ENCODE peak calls at places on chromosomes 13 and 19, in four cellular contexts. K is central memory CD4-positive, alpha-beta T cell; A is hypothalamus; R is iris pigment epithelial cell. T is an unnamed sample.
A peak's percentile ranks its signal among the peaks of the same experiment; 100 is the strongest.

GRCh38 chr19:40542197-40542859 is 34.3 kb upstream of the SHKBP1 start:
- DNase-seq in K (no peak), A (peak; percentile 23), R (no peak), T (peak; percentile 86)

GRCh38 chr19:17579523-17580244 is 24.2 kb downstream of the COLGALT1 start:
- DNase-seq in K (no peak), A (no peak), R (peak; percentile 63), T (peak; percentile 55)

GRCh38 chr19:1001538-1002166 is 1.4 kb downstream of the GRIN3B start:
- DNase-seq in K (peak; percentile 55), A (no peak), R (no peak), T (peak; percentile 68)

GRCh38 chr13:113802090-113802531 is 43.1 kb downstream of the TMEM255B start:
- DNase-seq in K (no peak), A (no peak), R (peak; percentile 66), T (peak; percentile 57)

GRCh38 chr13:74406439-74406838 is 272.2 kb upstream of the KLF12 start:
- DNase-seq in K (no peak), A (no peak), R (no peak), T (no peak)

GRCh38 chr19:995051-995827 is 5.0 kb upstream of the GRIN3B start:
- DNase-seq in K (no peak), A (no peak), R (no peak), T (no peak)

GRCh38 chr13:32587014-32587773 is 942 bp downstream of the PDS5B start:
- DNase-seq in K (peak; percentile 42), A (peak; percentile 80), R (peak; percentile 76), T (peak; percentile 74)

GRCh38 chr13:52798770-52799430 is 49.5 kb downstream of the PCDH8 start:
- DNase-seq in K (no peak), A (no peak), R (no peak), T (no peak)

GRCh38 chr13:24116103-24116502 is 44.4 kb upstream of the SPATA13 start:
- DNase-seq in K (no peak), A (no peak), R (no peak), T (no peak)

GRCh38 chr13:73092831-73093230 is 34.0 kb downstream of the KLF5 start:
- DNase-seq in K (no peak), A (no peak), R (no peak), T (no peak)

GRCh38 chr19:6108721-6109633 is 1.3 kb downstream of the RFX2 start:
- DNase-seq in K (peak; percentile 62), A (peak; percentile 11), R (peak; percentile 47), T (peak; percentile 57)

GRCh38 chr19:2475018-2475701 is 767 bp upstream of the GADD45B start:
- DNase-seq in K (peak; percentile 59), A (no peak), R (peak; percentile 70), T (peak; percentile 62)

GRCh38 chr13:59641261-59641660 is 522.5 kb downstream of the DIAPH3 start:
- DNase-seq in K (no peak), A (no peak), R (no peak), T (no peak)

GRCh38 chr19:11233073-11233472 is 6.3 kb upstream of the ANGPTL8 start:
- DNase-seq in K (no peak), A (no peak), R (no peak), T (no peak)

GRCh38 chr13:74027161-74027779 is 106.9 kb downstream of the KLF12 start:
- DNase-seq in K (no peak), A (no peak), R (no peak), T (no peak)

GRCh38 chr13:102651892-102652291 is 43.0 kb downstream of the METTL21C start:
- DNase-seq in K (no peak), A (no peak), R (peak; percentile 65), T (no peak)

GRCh38 chr13:84896128-84896527 is 903.1 kb downstream of the SLITRK6 start:
- DNase-seq in K (no peak), A (no peak), R (peak; percentile 62), T (no peak)

GRCh38 chr19:36528921-36529518 is 949 bp upstream of the ZNF260 start:
- DNase-seq in K (no peak), A (no peak), R (peak; percentile 6), T (no peak)

GRCh38 chr19:13277104-13277809 is 127.0 kb downstream of the IER2 start:
- DNase-seq in K (peak; percentile 72), A (no peak), R (peak; percentile 64), T (peak; percentile 67)

GRCh38 chr19:55958356-55958755 is 10.7 kb downstream of the NLRP8 start:
- DNase-seq in K (no peak), A (no peak), R (no peak), T (no peak)

GRCh38 chr13:44188257-44188656 is 185.4 kb upstream of the SERP2 start:
- DNase-seq in K (no peak), A (no peak), R (peak; percentile 34), T (no peak)

GRCh38 chr13:83798731-83799130 is 83.5 kb downstream of the SLITRK1 start:
- DNase-seq in K (no peak), A (no peak), R (peak; percentile 68), T (no peak)

GRCh38 chr13:21971662-21972635 is 301.1 kb downstream of the FGF9 start:
- DNase-seq in K (no peak), A (no peak), R (no peak), T (no peak)

GRCh38 chr13:111584101-111584500 is 263.7 kb downstream of the TEX29 start:
- DNase-seq in K (no peak), A (no peak), R (no peak), T (no peak)

GRCh38 chr19:42081584-42082258 is 5.8 kb downstream of the ZNF574 start:
- DNase-seq in K (no peak), A (no peak), R (peak; percentile 70), T (no peak)

GRCh38 chr13:97879646-97880297 is 73.7 kb upstream of the IPO5 start:
- DNase-seq in K (no peak), A (no peak), R (peak; percentile 89), T (no peak)

GRCh38 chr13:80337706-80338105 is 3.2 kb downstream of the SPRY2 start:
- DNase-seq in K (no peak), A (no peak), R (no peak), T (no peak)

GRCh38 chr13:39821977-39822376 is 166.5 kb downstream of the COG6 start:
- DNase-seq in K (no peak), A (no peak), R (no peak), T (no peak)

GRCh38 chr19:35899547-35900214 is 659 bp downstream of the NFKBID start:
- DNase-seq in K (peak; percentile 88), A (peak; percentile 72), R (peak; percentile 89), T (peak; percentile 81)

GRCh38 chr13:74290324-74290773 is 156.1 kb upstream of the KLF12 start:
- DNase-seq in K (peak; percentile 76), A (no peak), R (peak; percentile 95), T (peak; percentile 55)

GRCh38 chr13:105343134-105343806 is 1192.2 kb downstream of the EFNB2 start:
- DNase-seq in K (no peak), A (no peak), R (peak; percentile 59), T (no peak)

GRCh38 chr13:82672248-82672647 is 1210.0 kb downstream of the SLITRK1 start:
- DNase-seq in K (no peak), A (no peak), R (no peak), T (no peak)

GRCh38 chr19:1000095-1000494 is at the start of gene GRIN3B:
- DNase-seq in K (peak; percentile 39), A (no peak), R (no peak), T (peak; percentile 51)

T was measured in heart right ventricle.